ENCODE peak calls at places on chromosomes 2 and 18, in four cellular contexts. M is HepG2, Z is HCT116, G is K562. E is an unnamed sample.

GRCh38 chr2:105449083-105449482 is 50.2 kb upstream of the FHL2 start:
- DNase-seq in M (no peak), Z (no peak), G (no peak), E (no peak)

GRCh38 chr18:77906103-77906502 is 656.5 kb downstream of the GALR1 start:
- DNase-seq in M (no peak), Z (no peak), G (no peak), E (no peak)

GRCh38 chr18:42706618-42707017 is 408.9 kb downstream of the RIT2 start:
- DNase-seq in M (no peak), Z (no peak), G (no peak), E (no peak)

GRCh38 chr2:50358586-50358985 is 673.3 kb downstream of the NRXN1 start:
- DNase-seq in M (no peak), Z (no peak), G (no peak), E (no peak)

GRCh38 chr2:162197095-162197825 is 45.2 kb upstream of the GCG start:
- DNase-seq in M (no peak), Z (no peak), G (no peak), E (no peak)

GRCh38 chr2:17227856-17228255 is 290.4 kb downstream of the RAD51AP2 start:
- DNase-seq in M (no peak), Z (no peak), G (no peak), E (no peak)

GRCh38 chr2:176471949-176472348 is 202.7 kb downstream of the MTX2 start:
- DNase-seq in M (no peak), Z (no peak), G (no peak), E (no peak)

GRCh38 chr2:27191107-27191829 is 20.6 kb upstream of the ATRAID start:
- DNase-seq in M (peak; percentile 87), Z (peak; percentile 43), G (peak; percentile 60), E (peak; percentile 43)

GRCh38 chr18:12659904-12660605 is 2.1 kb upstream of the SPIRE1 start:
- DNase-seq in M (peak; percentile 47), Z (peak; percentile 48), G (peak; percentile 66), E (no peak)

GRCh38 chr2:66665124-66665984 is 230.4 kb downstream of the MEIS1 start:
- DNase-seq in M (no peak), Z (no peak), G (no peak), E (no peak)

GRCh38 chr2:173865976-173866857 is 99.0 kb downstream of the SP3 start:
- DNase-seq in M (no peak), Z (no peak), G (no peak), E (no peak)

GRCh38 chr18:12838178-12838634 is 45.8 kb downstream of the PTPN2 start:
- DNase-seq in M (peak; percentile 90), Z (no peak), G (no peak), E (no peak)

GRCh38 chr18:50644807-50645206 is 84.9 kb downstream of the MAPK4 start:
- DNase-seq in M (peak; percentile 33), Z (peak; percentile 23), G (peak; percentile 12), E (no peak)

GRCh38 chr2:164504253-164504652 is 117.0 kb downstream of the GRB14 start:
- DNase-seq in M (peak; percentile 59), Z (no peak), G (no peak), E (no peak)

GRCh38 chr2:199484927-199485326 is 27.2 kb upstream of the SATB2 start:
- DNase-seq in M (no peak), Z (no peak), G (no peak), E (no peak)

GRCh38 chr2:67898605-67899004 is 164.2 kb downstream of the C1D start:
- DNase-seq in M (no peak), Z (no peak), G (no peak), E (no peak)

GRCh38 chr2:3223080-3223923 is 154.3 kb downstream of the EIPR1 start:
- DNase-seq in M (no peak), Z (no peak), G (no peak), E (no peak)

GRCh38 chr2:129732630-129733026 is 246.8 kb upstream of the RAB6C start:
- DNase-seq in M (no peak), Z (no peak), G (no peak), E (no peak)

GRCh38 chr2:238097988-238098853 is 1.9 kb upstream of the ESPNL start:
- DNase-seq in M (no peak), Z (peak; percentile 90), G (peak; percentile 92), E (peak; percentile 32)

GRCh38 chr18:22279741-22280452 is 110.5 kb downstream of the GATA6 start:
- DNase-seq in M (no peak), Z (no peak), G (no peak), E (no peak)

GRCh38 chr2:105793230-105793975 is 48.7 kb downstream of the NCK2 start:
- DNase-seq in M (no peak), Z (no peak), G (no peak), E (no peak)

GRCh38 chr2:84807063-84807485 is 73.8 kb downstream of the TRABD2A start:
- DNase-seq in M (no peak), Z (peak; percentile 6), G (no peak), E (no peak)

GRCh38 chr2:94871226-94872087 is at the start of gene TEKT4:
- DNase-seq in M (no peak), Z (no peak), G (no peak), E (no peak)

GRCh38 chr2:144510206-144510991 is 9.5 kb downstream of the ZEB2 start:
- DNase-seq in M (peak; percentile 45), Z (no peak), G (no peak), E (no peak)

GRCh38 chr18:63317982-63318881 is 1.3 kb downstream of the BCL2 start:
- DNase-seq in M (no peak), Z (no peak), G (no peak), E (peak; percentile 24)

GRCh38 chr2:26911911-26912861 is 58.3 kb upstream of the MAPRE3 start:
- DNase-seq in M (no peak), Z (no peak), G (no peak), E (no peak)

GRCh38 chr18:55314615-55315237 is 273.3 kb downstream of the TCF4 start:
- DNase-seq in M (no peak), Z (no peak), G (no peak), E (no peak)

GRCh38 chr2:74902281-74902860 is 56.1 kb upstream of the POLE4 start:
- DNase-seq in M (peak; percentile 77), Z (no peak), G (no peak), E (no peak)

GRCh38 chr2:223725494-223725893 is 111.9 kb downstream of the AP1S3 start:
- DNase-seq in M (peak; percentile 80), Z (peak; percentile 92), G (peak; percentile 43), E (peak; percentile 90)

GRCh38 chr2:212945526-212945925 is 205.9 kb downstream of the IKZF2 start:
- DNase-seq in M (no peak), Z (no peak), G (no peak), E (no peak)

GRCh38 chr18:48831802-48832201 is 119.0 kb downstream of the SMAD7 start:
- DNase-seq in M (no peak), Z (no peak), G (no peak), E (no peak)

GRCh38 chr2:204505946-204506345 is 39.3 kb upstream of the PARD3B start:
- DNase-seq in M (no peak), Z (no peak), G (no peak), E (no peak)

GRCh38 chr2:95077521-95077807 is 44.1 kb downstream of the MRPS5 start:
- DNase-seq in M (no peak), Z (no peak), G (no peak), E (no peak)

GRCh38 chr2:40488101-40488598 is 36.3 kb upstream of the SLC8A1 start:
- DNase-seq in M (peak; percentile 33), Z (peak; percentile 2), G (no peak), E (peak; percentile 8)

GRCh38 chr18:470661-471501 is 29.6 kb downstream of the COLEC12 start:
- DNase-seq in M (no peak), Z (no peak), G (no peak), E (no peak)

GRCh38 chr2:68103656-68104055 is 40.9 kb upstream of the C1D start:
- DNase-seq in M (no peak), Z (no peak), G (no peak), E (no peak)

GRCh38 chr18:12290086-12290485 is 18.0 kb upstream of the TUBB6 start:
- DNase-seq in M (no peak), Z (no peak), G (no peak), E (no peak)

GRCh38 chr2:157789161-157789720 is 86.9 kb downstream of the ACVR1 start:
- DNase-seq in M (no peak), Z (no peak), G (no peak), E (no peak)

GRCh38 chr2:128306081-128306930 is 12.4 kb downstream of the HS6ST1 start:
- DNase-seq in M (peak; percentile 95), Z (no peak), G (peak; percentile 55), E (no peak)

DNA sequence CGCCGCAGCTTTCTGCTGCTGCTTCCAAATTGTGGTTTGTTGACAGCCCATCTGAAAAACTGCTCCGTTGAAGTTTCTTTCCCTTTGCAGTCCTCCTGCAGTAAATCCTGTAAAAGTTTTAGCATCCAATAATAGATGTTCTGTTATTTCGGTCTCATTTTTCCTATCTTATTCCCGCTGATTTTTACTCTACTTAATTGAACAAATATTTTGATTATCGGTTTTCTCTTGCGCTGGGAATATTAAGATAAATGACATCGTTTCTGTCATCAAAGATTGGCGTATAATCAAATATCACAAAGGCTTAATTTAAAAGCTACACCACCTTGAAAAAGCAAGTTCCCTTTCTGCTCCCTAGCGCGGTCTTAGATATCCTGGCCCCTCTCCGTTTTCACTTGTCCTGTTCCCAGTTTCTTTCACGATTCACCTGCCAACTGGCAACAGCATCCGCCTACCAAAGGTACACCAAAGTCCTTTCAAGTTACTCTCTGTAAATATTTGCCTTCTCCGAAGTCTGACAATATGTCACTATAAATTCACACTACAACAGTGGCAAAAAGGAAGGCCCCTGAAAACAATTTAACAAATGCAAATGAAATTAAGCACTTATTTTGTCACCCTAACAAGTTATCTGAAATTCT is 1.0 kb upstream of the STRN start:
- DNase-seq in M (peak; percentile 58), Z (no peak), G (no peak), E (no peak)
- TF ChIP-seq POLR2AphosphoS5 in M (no peak), Z (no peak), G (no peak), E (no peak)

GRCh38 chr2:149814049-149814448 is 226.5 kb upstream of the MMADHC start:
- DNase-seq in M (no peak), Z (no peak), G (no peak), E (no peak)
- TF ChIP-seq TCF7L2 in M (no peak), Z (no peak), G (no peak), E (no peak)

GRCh38 chr18:6741290-6741689 is 11.8 kb downstream of the ARHGAP28 start:
- DNase-seq in M (no peak), Z (no peak), G (no peak), E (peak; percentile 24)
- TF ChIP-seq POLR2AphosphoS5 in M (no peak), Z (no peak), G (no peak), E (no peak)

GRCh38 chr2:36577884-36578283 is 20.1 kb downstream of the FEZ2 start:
- DNase-seq in M (no peak), Z (no peak), G (no peak), E (no peak)
- TF ChIP-seq TCF7L2 in M (no peak), Z (no peak), G (no peak), E (no peak)

DNA sequence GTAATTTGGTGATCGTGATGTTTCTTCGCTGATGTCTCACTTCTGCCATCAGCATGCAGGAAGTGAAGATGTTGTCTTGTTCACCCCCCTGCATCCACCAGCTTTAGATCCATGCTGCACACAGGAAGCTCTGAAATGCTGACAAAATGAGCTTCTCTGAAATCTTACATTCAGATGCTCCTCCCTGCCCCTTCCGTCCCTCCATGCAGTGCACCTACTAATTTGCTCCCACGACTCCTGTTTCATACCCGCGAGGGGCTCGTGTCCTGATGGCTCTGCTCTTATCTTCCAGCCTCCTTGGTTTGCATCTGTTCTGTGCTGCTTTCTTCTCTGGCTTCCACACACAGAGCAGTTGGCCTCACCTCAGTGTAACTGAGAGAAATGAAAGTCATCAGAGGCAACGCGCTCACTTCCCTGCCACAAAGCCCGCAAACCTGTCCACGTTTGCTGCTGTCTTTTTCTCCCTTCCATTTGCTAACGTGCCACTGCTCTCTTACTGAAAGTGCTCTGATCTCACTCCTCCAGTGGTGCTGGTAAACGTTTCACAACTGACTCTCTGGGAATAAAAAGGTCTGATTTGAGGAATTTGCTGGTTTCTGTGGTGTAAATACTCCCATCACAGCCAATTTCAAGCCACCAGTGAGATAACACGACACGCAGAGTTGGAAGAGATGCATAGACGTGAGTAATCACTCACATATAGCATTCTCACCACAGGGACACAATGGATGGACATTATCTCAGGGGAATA is 41.0 kb upstream of the MGAT4A start:
- DNase-seq in M (no peak), Z (no peak), G (no peak), E (no peak)
- TF ChIP-seq POLR2AphosphoS5 in M (no peak), Z (no peak), G (no peak), E (no peak)